ENCODE peak calls at places on chromosomes 13 and 19, in ten cellular contexts. One of them, this sample, is unnamed.
A peak's percentile ranks its signal among the peaks of the same experiment; 100 is the strongest.

GRCh38 chr13:20654156-20654555 is 49.3 kb upstream of the IL17D start:
- DNase-seq in IMR-90: peak; percentile 53
- DNase-seq in effector memory CD4-positive, alpha-beta T cell: no peak
- DNase-seq in left lung: no peak
- DNase-seq in heart right ventricle: no peak
- DNase-seq in AG04450: no peak
- DNase-seq in cardiac muscle cell: peak; percentile 8
- DNase-seq in upper lobe of right lung: no peak
- DNase-seq in heart left ventricle: no peak
- DNase-seq in aorta: no peak
- DNase-seq in this sample: no peak

GRCh38 chr19:15371119-15371518 is 8.5 kb downstream of the AKAP8 start:
- DNase-seq in IMR-90: no peak
- DNase-seq in effector memory CD4-positive, alpha-beta T cell: no peak
- DNase-seq in left lung: no peak
- DNase-seq in heart right ventricle: no peak
- DNase-seq in AG04450: no peak
- DNase-seq in cardiac muscle cell: no peak
- DNase-seq in upper lobe of right lung: no peak
- DNase-seq in heart left ventricle: no peak
- DNase-seq in aorta: no peak
- DNase-seq in this sample: peak; percentile 30

GRCh38 chr19:24000656-24001055 is 86.0 kb downstream of the ZNF726 start:
- DNase-seq in IMR-90: no peak
- DNase-seq in effector memory CD4-positive, alpha-beta T cell: no peak
- DNase-seq in left lung: no peak
- DNase-seq in heart right ventricle: no peak
- DNase-seq in AG04450: no peak
- DNase-seq in cardiac muscle cell: no peak
- DNase-seq in upper lobe of right lung: no peak
- DNase-seq in heart left ventricle: no peak
- DNase-seq in aorta: no peak
- DNase-seq in this sample: no peak

GRCh38 chr19:18293642-18294466 is 12.4 kb upstream of the JUND start:
- DNase-seq in IMR-90: no peak
- DNase-seq in effector memory CD4-positive, alpha-beta T cell: no peak
- DNase-seq in left lung: no peak
- DNase-seq in heart right ventricle: no peak
- DNase-seq in AG04450: no peak
- DNase-seq in cardiac muscle cell: no peak
- DNase-seq in upper lobe of right lung: no peak
- DNase-seq in heart left ventricle: no peak
- DNase-seq in aorta: no peak
- DNase-seq in this sample: no peak

GRCh38 chr13:43232866-43233265 is 209.5 kb downstream of the DNAJC15 start:
- DNase-seq in IMR-90: peak; percentile 77
- DNase-seq in effector memory CD4-positive, alpha-beta T cell: no peak
- DNase-seq in left lung: no peak
- DNase-seq in heart right ventricle: no peak
- DNase-seq in AG04450: no peak
- DNase-seq in cardiac muscle cell: peak; percentile 84
- DNase-seq in upper lobe of right lung: no peak
- DNase-seq in heart left ventricle: no peak
- DNase-seq in aorta: no peak
- DNase-seq in this sample: no peak

GRCh38 chr19:32404939-32405430 is 585 bp upstream of the DPY19L3 start:
- DNase-seq in IMR-90: peak; percentile 26
- DNase-seq in effector memory CD4-positive, alpha-beta T cell: peak; percentile 2
- DNase-seq in left lung: peak; percentile 90
- DNase-seq in heart right ventricle: peak; percentile 80
- DNase-seq in AG04450: no peak
- DNase-seq in cardiac muscle cell: peak; percentile 52
- DNase-seq in upper lobe of right lung: peak; percentile 87
- DNase-seq in heart left ventricle: peak; percentile 76
- DNase-seq in aorta: peak; percentile 91
- DNase-seq in this sample: no peak

GRCh38 chr13:23436680-23437079 is 3.2 kb upstream of the SACS start:
- DNase-seq in IMR-90: no peak
- DNase-seq in effector memory CD4-positive, alpha-beta T cell: no peak
- DNase-seq in left lung: no peak
- DNase-seq in heart right ventricle: no peak
- DNase-seq in AG04450: no peak
- DNase-seq in cardiac muscle cell: no peak
- DNase-seq in upper lobe of right lung: no peak
- DNase-seq in heart left ventricle: no peak
- DNase-seq in aorta: no peak
- DNase-seq in this sample: no peak

GRCh38 chr19:3798137-3798536 is 12.0 kb upstream of the MATK start:
- DNase-seq in IMR-90: no peak
- DNase-seq in effector memory CD4-positive, alpha-beta T cell: no peak
- DNase-seq in left lung: no peak
- DNase-seq in heart right ventricle: no peak
- DNase-seq in AG04450: no peak
- DNase-seq in cardiac muscle cell: no peak
- DNase-seq in upper lobe of right lung: no peak
- DNase-seq in heart left ventricle: no peak
- DNase-seq in aorta: no peak
- DNase-seq in this sample: no peak

GRCh38 chr19:38055655-38056521 is 148.9 kb downstream of the SIPA1L3 start:
- DNase-seq in IMR-90: no peak
- DNase-seq in effector memory CD4-positive, alpha-beta T cell: no peak
- DNase-seq in left lung: peak; percentile 33
- DNase-seq in heart right ventricle: no peak
- DNase-seq in AG04450: no peak
- DNase-seq in cardiac muscle cell: no peak
- DNase-seq in upper lobe of right lung: no peak
- DNase-seq in heart left ventricle: no peak
- DNase-seq in aorta: no peak
- DNase-seq in this sample: no peak

GRCh38 chr19:13993554-13994308 is 12.4 kb downstream of the RFX1 start:
- DNase-seq in IMR-90: no peak
- DNase-seq in effector memory CD4-positive, alpha-beta T cell: no peak
- DNase-seq in left lung: peak; percentile 74
- DNase-seq in heart right ventricle: no peak
- DNase-seq in AG04450: no peak
- DNase-seq in cardiac muscle cell: no peak
- DNase-seq in upper lobe of right lung: no peak
- DNase-seq in heart left ventricle: no peak
- DNase-seq in aorta: no peak
- DNase-seq in this sample: no peak

GRCh38 chr19:2039959-2040646 is 10.9 kb downstream of the MKNK2 start:
- DNase-seq in IMR-90: no peak
- DNase-seq in effector memory CD4-positive, alpha-beta T cell: no peak
- DNase-seq in left lung: peak; percentile 75
- DNase-seq in heart right ventricle: no peak
- DNase-seq in AG04450: no peak
- DNase-seq in cardiac muscle cell: no peak
- DNase-seq in upper lobe of right lung: peak; percentile 69
- DNase-seq in heart left ventricle: peak; percentile 33
- DNase-seq in aorta: no peak
- DNase-seq in this sample: peak; percentile 80

GRCh38 chr19:5503598-5503997 is 48.4 kb downstream of the ZNRF4 start:
- DNase-seq in IMR-90: no peak
- DNase-seq in effector memory CD4-positive, alpha-beta T cell: no peak
- DNase-seq in left lung: no peak
- DNase-seq in heart right ventricle: no peak
- DNase-seq in AG04450: no peak
- DNase-seq in cardiac muscle cell: no peak
- DNase-seq in upper lobe of right lung: no peak
- DNase-seq in heart left ventricle: no peak
- DNase-seq in aorta: no peak
- DNase-seq in this sample: no peak

GRCh38 chr19:2148482-2149135 is 2.8 kb downstream of the AP3D1 start:
- DNase-seq in IMR-90: no peak
- DNase-seq in effector memory CD4-positive, alpha-beta T cell: no peak
- DNase-seq in left lung: no peak
- DNase-seq in heart right ventricle: no peak
- DNase-seq in AG04450: no peak
- DNase-seq in cardiac muscle cell: no peak
- DNase-seq in upper lobe of right lung: no peak
- DNase-seq in heart left ventricle: no peak
- DNase-seq in aorta: no peak
- DNase-seq in this sample: no peak

GRCh38 chr13:43261018-43261417 is 237.6 kb downstream of the DNAJC15 start:
- DNase-seq in IMR-90: peak; percentile 90
- DNase-seq in effector memory CD4-positive, alpha-beta T cell: no peak
- DNase-seq in left lung: no peak
- DNase-seq in heart right ventricle: no peak
- DNase-seq in AG04450: peak; percentile 48
- DNase-seq in cardiac muscle cell: peak; percentile 30
- DNase-seq in upper lobe of right lung: no peak
- DNase-seq in heart left ventricle: no peak
- DNase-seq in aorta: no peak
- DNase-seq in this sample: no peak

DNA sequence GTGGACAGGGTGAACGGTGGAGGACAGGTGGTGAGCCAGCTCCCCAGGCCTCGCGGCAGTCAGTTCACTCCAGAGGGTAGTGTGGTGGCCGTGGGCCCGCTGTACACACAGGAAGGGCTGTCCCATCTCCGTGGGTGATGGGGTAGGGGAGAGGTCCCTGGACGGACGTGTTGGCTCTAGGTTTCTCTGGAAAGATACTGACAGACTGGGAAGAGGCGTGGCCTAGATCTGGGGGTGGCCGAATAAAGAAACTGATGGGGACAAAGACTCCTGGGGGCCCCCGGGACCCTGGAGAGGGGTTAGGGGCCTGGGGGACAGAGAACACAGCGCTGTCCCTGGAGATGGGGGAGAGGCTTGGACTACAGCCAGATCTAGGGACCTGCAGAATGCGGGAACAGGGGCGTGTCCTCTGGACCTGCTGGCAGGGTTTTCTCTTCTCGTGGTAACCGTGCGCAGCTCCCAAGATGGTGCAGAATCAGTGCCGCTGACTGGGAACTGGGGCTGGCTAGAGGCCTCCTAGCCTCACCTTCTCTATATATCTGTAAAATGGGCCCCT is 4.0 kb upstream of the PRAM1 start:
- DNase-seq in IMR-90: no peak
- DNase-seq in effector memory CD4-positive, alpha-beta T cell: no peak
- DNase-seq in left lung: no peak
- DNase-seq in heart right ventricle: no peak
- DNase-seq in AG04450: no peak
- DNase-seq in cardiac muscle cell: no peak
- DNase-seq in upper lobe of right lung: no peak
- DNase-seq in heart left ventricle: no peak
- DNase-seq in aorta: no peak
- DNase-seq in this sample: no peak
- H3K4me3 ChIP-seq in IMR-90: no peak overlapping the region
- H3K4me3 ChIP-seq in effector memory CD4-positive, alpha-beta T cell: peak overlapping the region; percentile 83
- H3K4me3 ChIP-seq in left lung: peak overlapping the region; percentile 59
- H3K4me3 ChIP-seq in heart right ventricle: peak overlapping the region; percentile 23
- H3K4me3 ChIP-seq in AG04450: peak overlapping the region; percentile 61
- H3K4me3 ChIP-seq in cardiac muscle cell: peak overlapping the region; percentile 47
- H3K4me3 ChIP-seq in upper lobe of right lung: peak overlapping the region; percentile 62
- H3K4me3 ChIP-seq in heart left ventricle: peak overlapping the region; percentile 65
- H3K4me3 ChIP-seq in aorta: peak overlapping the region; percentile 48
- H3K4me3 ChIP-seq in this sample: peak overlapping the region; percentile 61

DNA sequence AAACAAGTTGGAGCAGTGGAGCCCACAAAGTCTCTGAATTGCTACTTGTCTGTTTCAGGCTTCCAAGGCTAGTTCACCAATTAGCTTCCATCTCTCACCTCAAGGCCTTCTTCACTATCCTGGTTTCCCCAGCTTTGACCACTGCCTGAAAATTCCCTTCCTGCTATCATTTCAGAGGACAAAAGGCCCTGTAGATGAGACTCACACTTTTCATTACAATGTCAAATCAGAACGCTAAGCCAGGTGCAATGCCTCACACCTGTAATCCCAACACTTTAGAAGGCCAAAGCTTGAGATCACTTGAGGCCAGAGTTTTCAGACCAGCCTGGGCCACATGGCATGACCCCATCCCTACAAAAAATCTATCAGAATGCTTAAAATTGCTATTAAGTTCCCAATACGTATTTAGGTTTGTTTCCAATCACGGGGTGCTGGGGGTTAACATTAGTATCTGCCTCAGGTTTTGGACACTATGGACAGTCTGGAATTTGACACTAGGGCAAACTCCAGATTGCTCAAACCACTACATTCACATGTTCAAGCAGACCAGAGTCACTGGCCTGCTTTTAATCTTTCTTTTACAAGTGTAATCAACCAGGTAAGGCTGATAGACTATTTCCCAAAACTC is 5.5 kb downstream of the TPT1 start:
- DNase-seq in IMR-90: no peak
- DNase-seq in effector memory CD4-positive, alpha-beta T cell: no peak
- DNase-seq in left lung: no peak
- DNase-seq in heart right ventricle: no peak
- DNase-seq in AG04450: no peak
- DNase-seq in cardiac muscle cell: peak; percentile 41
- DNase-seq in upper lobe of right lung: no peak
- DNase-seq in heart left ventricle: no peak
- DNase-seq in aorta: no peak
- DNase-seq in this sample: no peak
- H3K27ac ChIP-seq in IMR-90: no peak overlapping the region
- H3K27ac ChIP-seq in effector memory CD4-positive, alpha-beta T cell: no peak overlapping the region
- H3K27ac ChIP-seq in left lung: no peak overlapping the region
- H3K27ac ChIP-seq in heart right ventricle: no peak overlapping the region
- H3K27ac ChIP-seq in AG04450: peak overlapping the region; percentile 39
- H3K27ac ChIP-seq in cardiac muscle cell: peak overlapping the region; percentile 58
- H3K27ac ChIP-seq in upper lobe of right lung: no peak overlapping the region
- H3K27ac ChIP-seq in heart left ventricle: no peak overlapping the region
- H3K27ac ChIP-seq in aorta: no peak overlapping the region
- H3K27ac ChIP-seq in this sample: peak overlapping the region; percentile 57

DNA sequence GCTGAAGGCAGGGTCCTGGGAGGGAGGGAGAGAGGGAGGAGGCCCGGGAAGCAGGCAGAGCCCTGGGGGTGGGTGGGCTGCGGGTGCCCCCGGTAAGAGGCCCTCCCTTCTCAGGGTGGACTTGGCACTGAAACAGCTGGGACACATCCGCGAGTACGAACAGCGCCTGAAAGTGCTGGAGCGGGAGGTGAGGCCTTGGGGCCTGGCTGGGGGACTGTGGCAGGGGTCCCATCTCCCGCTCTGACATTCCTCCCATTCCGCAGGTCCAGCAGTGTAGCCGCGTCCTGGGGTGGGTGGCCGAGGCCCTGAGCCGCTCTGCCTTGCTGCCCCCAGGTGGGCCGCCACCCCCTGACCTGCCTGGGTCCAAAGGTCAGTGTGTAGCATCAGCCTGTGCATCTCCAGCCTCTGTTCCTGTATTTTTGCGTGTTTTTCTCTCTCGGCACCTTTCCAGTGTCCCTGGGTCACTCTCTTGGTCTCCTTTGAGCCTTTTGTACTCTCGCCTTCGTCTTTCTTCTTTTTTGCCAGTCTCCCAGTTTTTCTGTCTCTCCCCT is 53.4 kb downstream of the TRPM4 start:
- DNase-seq in IMR-90: no peak
- DNase-seq in effector memory CD4-positive, alpha-beta T cell: no peak
- DNase-seq in left lung: no peak
- DNase-seq in heart right ventricle: no peak
- DNase-seq in AG04450: no peak
- DNase-seq in cardiac muscle cell: no peak
- DNase-seq in upper lobe of right lung: no peak
- DNase-seq in heart left ventricle: no peak
- DNase-seq in aorta: no peak
- DNase-seq in this sample: no peak
- H3K4me3 ChIP-seq in IMR-90: no peak overlapping the region
- H3K4me3 ChIP-seq in effector memory CD4-positive, alpha-beta T cell: no peak overlapping the region
- H3K4me3 ChIP-seq in left lung: no peak overlapping the region
- H3K4me3 ChIP-seq in heart right ventricle: no peak overlapping the region
- H3K4me3 ChIP-seq in AG04450: no peak overlapping the region
- H3K4me3 ChIP-seq in cardiac muscle cell: no peak overlapping the region
- H3K4me3 ChIP-seq in upper lobe of right lung: no peak overlapping the region
- H3K4me3 ChIP-seq in heart left ventricle: no peak overlapping the region
- H3K4me3 ChIP-seq in aorta: no peak overlapping the region
- H3K4me3 ChIP-seq in this sample: no peak overlapping the region

GRCh38 chr13:76707360-76707759 is 178.8 kb downstream of the KCTD12 start:
- DNase-seq in IMR-90: peak; percentile 78
- DNase-seq in effector memory CD4-positive, alpha-beta T cell: no peak
- DNase-seq in left lung: no peak
- DNase-seq in heart right ventricle: no peak
- DNase-seq in AG04450: no peak
- DNase-seq in cardiac muscle cell: peak; percentile 54
- DNase-seq in upper lobe of right lung: no peak
- DNase-seq in heart left ventricle: no peak
- DNase-seq in aorta: no peak
- DNase-seq in this sample: no peak
- H3K27ac ChIP-seq in IMR-90: no peak overlapping the region
- H3K27ac ChIP-seq in effector memory CD4-positive, alpha-beta T cell: no peak overlapping the region
- H3K27ac ChIP-seq in left lung: no peak overlapping the region
- H3K27ac ChIP-seq in heart right ventricle: no peak overlapping the region
- H3K27ac ChIP-seq in AG04450: no peak overlapping the region
- H3K27ac ChIP-seq in cardiac muscle cell: no peak overlapping the region
- H3K27ac ChIP-seq in upper lobe of right lung: no peak overlapping the region
- H3K27ac ChIP-seq in heart left ventricle: no peak overlapping the region
- H3K27ac ChIP-seq in aorta: no peak overlapping the region
- H3K27ac ChIP-seq in this sample: no peak overlapping the region